ENCODE peak calls at places on chromosomes 7 and 10, in eight cellular contexts. W is neural progenitor cell, T is hepatocyte, A is PC-3, D is GM23248, B is GM23338, S is MM.1S, C is HCT116. H is an unnamed sample.

GRCh38 chr10:22624289-22624738 is 90.1 kb downstream of the PIP4K2A start:
- DNase-seq in D (peak), B (peak), A (peak), C (no peak), T (peak), S (no peak), W (no peak), H (no peak)

GRCh38 chr10:125982256-125982948 is 86.0 kb downstream of the FANK1 start:
- DNase-seq in B (peak), A (peak), C (peak), S (peak), W (peak), D (peak), T (peak), H (peak)

GRCh38 chr10:95324436-95325268 is 33.8 kb upstream of the PDLIM1 start:
- DNase-seq in B (no peak), A (no peak), T (no peak), C (no peak), W (no peak), D (peak), S (no peak), H (no peak)

GRCh38 chr10:7233259-7233991 is 177.4 kb downstream of the SFMBT2 start:
- DNase-seq in D (no peak), S (peak), W (no peak), A (peak), T (peak), C (no peak), B (no peak), H (no peak)

GRCh38 chr7:77550586-77550985 is 13.5 kb downstream of the PTPN12 start:
- DNase-seq in W (no peak), S (no peak), B (no peak), T (no peak), C (no peak), A (no peak), D (peak), H (no peak)

GRCh38 chr10:110664483-110665420 is 20.6 kb downstream of the RBM20 start:
- DNase-seq in C (peak), W (no peak), S (no peak), A (peak), B (no peak), T (peak), D (peak), H (no peak)

GRCh38 chr7:112160771-112161150 is 45.4 kb downstream of the DOCK4 start:
- DNase-seq in T (no peak), S (no peak), A (no peak), B (no peak), W (no peak), D (no peak), C (no peak), H (no peak)

GRCh38 chr7:73555411-73555982 is 2.0 kb downstream of the BCL7B start:
- DNase-seq in A (no peak), B (no peak), W (no peak), C (no peak), T (no peak), D (peak), S (no peak), H (no peak)

GRCh38 chr10:78335691-78336401 is 302.2 kb downstream of the RPS24 start:
- DNase-seq in T (no peak), S (no peak), W (no peak), D (peak), C (no peak), B (no peak), A (peak), H (no peak)

GRCh38 chr7:74226633-74227032 is 16.8 kb downstream of the LAT2 start:
- DNase-seq in D (no peak), T (no peak), A (no peak), W (no peak), C (no peak), S (no peak), B (no peak), H (no peak)

DNA sequence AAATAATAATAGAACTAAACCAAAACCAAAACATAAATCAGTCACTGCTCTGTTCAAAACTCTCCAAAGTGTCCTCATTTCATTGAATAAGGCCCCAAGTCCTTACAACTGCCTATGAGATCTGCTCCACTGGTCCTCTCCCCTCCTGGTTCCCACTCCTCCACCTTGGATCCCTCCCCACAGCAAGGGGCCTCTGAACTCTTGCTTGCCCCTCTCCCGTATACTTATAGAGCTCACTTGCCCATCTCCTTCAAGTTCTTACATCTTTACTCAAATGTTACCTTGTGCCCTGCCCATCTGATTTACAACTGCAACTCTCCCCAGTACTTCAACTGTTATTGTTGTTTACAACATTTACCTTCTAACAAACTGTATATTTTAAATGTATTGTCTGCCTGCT is 819 bp downstream of the POLD2 start:
- DNase-seq in A (no peak), D (no peak), C (no peak), B (no peak), T (no peak), W (no peak), S (no peak), H (no peak)
- TF ChIP-seq EZH2phosphoT487 in A (no peak), D (no peak), C (no peak), B (no peak), T (no peak), W (no peak), S (no peak), H (no peak)

GRCh38 chr10:50322075-50322474 is 70.8 kb upstream of the ASAH2 start:
- DNase-seq in D (peak), A (peak), T (no peak), C (no peak), S (no peak), W (no peak), B (no peak), H (no peak)

GRCh38 chr10:50325449-50326188 is 74.3 kb upstream of the ASAH2 start:
- DNase-seq in S (peak), A (peak), C (peak), W (no peak), T (no peak), B (peak), D (peak), H (no peak)

GRCh38 chr10:50326757-50327701 is 75.7 kb upstream of the ASAH2 start:
- DNase-seq in A (peak), S (no peak), W (no peak), C (no peak), D (peak), T (no peak), B (no peak), H (no peak)

GRCh38 chr10:50324680-50325393 is 73.5 kb upstream of the ASAH2 start:
- DNase-seq in S (no peak), T (no peak), B (no peak), C (no peak), A (no peak), W (no peak), D (no peak), H (no peak)
- H3K27ac ChIP-seq in S (peak), T (no peak), B (peak), C (no peak), A (peak), W (no peak), D (peak), H (no peak)

DNA sequence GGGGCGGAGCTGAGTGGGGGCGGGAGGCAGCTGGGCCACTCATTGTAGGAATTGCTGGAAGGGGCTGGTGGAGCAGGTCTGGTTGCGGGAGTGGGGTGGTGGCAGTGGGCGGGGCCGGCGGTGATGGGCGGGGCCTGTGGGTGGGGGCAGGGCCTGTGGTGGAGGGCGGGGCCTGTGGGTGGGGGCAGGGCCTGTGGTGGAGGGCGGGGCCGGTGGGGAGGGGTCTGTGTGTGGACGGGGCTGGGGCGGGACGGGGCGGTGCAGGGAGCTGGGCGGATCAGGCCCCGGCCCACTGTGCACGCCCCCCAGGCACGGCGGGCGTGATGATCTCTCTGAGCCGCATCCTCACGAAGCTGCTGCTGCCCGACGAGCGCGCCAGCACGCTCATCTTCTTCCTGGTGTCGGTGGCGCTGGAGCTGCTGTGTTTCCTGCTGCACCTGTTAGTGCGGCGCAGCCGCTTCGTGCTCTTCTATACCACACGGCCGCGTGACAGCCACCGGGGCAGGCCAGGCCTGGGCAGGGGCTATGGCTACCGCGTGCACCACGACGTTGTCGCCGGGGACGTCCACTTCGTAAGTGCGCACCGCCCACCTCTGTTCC is 14.0 kb downstream of the SLC29A4 start:
- DNase-seq in S (no peak), T (peak), A (peak), B (peak), C (no peak), D (peak), W (peak), H (peak)
- H3K4me3 ChIP-seq in S (no peak), T (no peak), A (no peak), B (peak), C (no peak), D (no peak), W (peak), H (peak)

DNA sequence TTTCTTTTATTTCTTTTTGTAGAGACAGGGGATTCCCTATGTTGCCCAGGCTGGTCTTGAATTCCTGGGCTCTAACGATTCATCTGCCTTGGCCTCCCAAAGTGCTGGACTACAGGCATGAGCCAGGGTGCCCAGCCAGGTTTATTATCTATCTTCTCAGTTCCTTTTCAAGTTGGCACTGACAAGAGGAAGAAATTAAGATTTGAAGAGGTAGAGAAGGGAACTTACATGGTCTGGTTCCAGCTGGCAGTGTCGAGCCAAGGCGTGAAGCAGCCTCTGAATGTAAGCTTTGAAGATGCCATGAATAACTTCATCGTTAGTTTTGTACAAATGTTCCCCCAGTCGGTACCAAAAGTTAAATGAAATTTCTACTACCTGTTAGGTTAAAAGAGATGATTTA is 57.8 kb downstream of the TNPO3 start:
- DNase-seq in W (no peak), C (no peak), D (no peak), B (no peak), S (no peak), A (no peak), T (no peak), H (no peak)
- TF ChIP-seq EZH2phosphoT487 in W (no peak), C (no peak), D (no peak), B (no peak), S (no peak), A (no peak), T (no peak), H (no peak)